ENCODE peak calls at places on chromosomes 5 and 9, in six cellular contexts. E, A, W, N, Z and X are unnamed samples.

GRCh38 chr5:124706729-124707361 is 39.6 kb downstream of the ZNF608 start:
- DNase-seq in A (peak), Z (no peak), N (peak), E (no peak), W (peak), X (peak)

GRCh38 chr5:132019337-132019736 is 7.9 kb upstream of the ACSL6 start:
- DNase-seq in N (no peak), Z (no peak), W (no peak), A (no peak), E (no peak), X (no peak)

GRCh38 chr5:180117378-180117725 is 45.8 kb upstream of the RNF130 start:
- DNase-seq in A (no peak), E (no peak), Z (no peak), N (no peak), W (no peak), X (no peak)

GRCh38 chr5:53425598-53426516 is 54.6 kb upstream of the FST start:
- DNase-seq in A (no peak), N (no peak), Z (no peak), W (no peak), E (peak), X (no peak)

GRCh38 chr5:81751836-81752643 is 1.1 kb upstream of the SSBP2 start:
- DNase-seq in W (no peak), E (peak), N (peak), A (peak), Z (no peak), X (peak)

GRCh38 chr5:87302061-87302460 is 34.4 kb downstream of the RASA1 start:
- DNase-seq in A (no peak), E (no peak), W (no peak), Z (no peak), N (peak), X (peak)

GRCh38 chr9:110142868-110143866 is 64.8 kb downstream of the C9orf152 start:
- DNase-seq in E (no peak), A (no peak), W (no peak), Z (no peak), N (no peak), X (no peak)

GRCh38 chr9:133566817-133567216 is 32.3 kb downstream of the ADAMTSL2 start:
- DNase-seq in W (no peak), Z (no peak), A (no peak), E (no peak), N (no peak), X (no peak)

GRCh38 chr5:44178414-44178813 is 210.8 kb downstream of the FGF10 start:
- DNase-seq in N (no peak), A (no peak), Z (no peak), E (no peak), W (no peak), X (no peak)

GRCh38 chr9:132560604-132561304 is 21.7 kb upstream of the BARHL1 start:
- DNase-seq in A (no peak), W (no peak), Z (no peak), E (no peak), N (no peak), X (no peak)

GRCh38 chr9:108272350-108272899 is 583.4 kb downstream of the ACTL7B start:
- DNase-seq in E (no peak), W (no peak), Z (no peak), N (peak), A (peak), X (peak)

GRCh38 chr5:126234563-126235195 is 188.5 kb upstream of the GRAMD2B start:
- DNase-seq in A (no peak), N (peak), E (no peak), W (no peak), Z (no peak), X (peak)

GRCh38 chr9:115117999-115118470 is at the start of gene TNC:
- DNase-seq in N (peak), W (peak), A (peak), Z (peak), E (no peak), X (peak)

GRCh38 chr5:19709403-19709802 is 278.6 kb downstream of the CDH18 start:
- DNase-seq in E (no peak), Z (no peak), A (no peak), N (no peak), W (no peak), X (no peak)

GRCh38 chr5:58410441-58410840 is 49.4 kb downstream of the PLK2 start:
- DNase-seq in Z (peak), E (no peak), A (no peak), W (no peak), N (peak), X (peak)

GRCh38 chr9:122941560-122942234 is 877 bp downstream of the RABGAP1 start:
- DNase-seq in A (no peak), Z (peak), E (no peak), W (no peak), N (peak), X (peak)

GRCh38 chr9:124473310-124473709 is 23.1 kb downstream of the ADGRD2 start:
- DNase-seq in A (no peak), Z (no peak), E (no peak), N (no peak), W (no peak), X (no peak)

GRCh38 chr9:37918665-37919165 is 14.8 kb upstream of the SLC25A51 start:
- DNase-seq in Z (no peak), E (no peak), A (no peak), N (no peak), W (no peak), X (no peak)

GRCh38 chr5:179819296-179820126 is 1.2 kb upstream of the SQSTM1 start:
- DNase-seq in A (peak), W (no peak), Z (peak), N (peak), E (peak), X (peak)

GRCh38 chr5:32095261-32095671 is 78.9 kb downstream of the GOLPH3 start:
- DNase-seq in Z (no peak), N (peak), A (no peak), W (no peak), E (no peak), X (no peak)

GRCh38 chr9:99579964-99580363 is 241.7 kb upstream of the NR4A3 start:
- DNase-seq in E (no peak), Z (no peak), W (no peak), A (no peak), N (no peak), X (no peak)

GRCh38 chr5:38538161-38538560 is 18.3 kb downstream of the LIFR start:
- DNase-seq in Z (no peak), E (no peak), N (no peak), W (no peak), A (no peak), X (no peak)

GRCh38 chr9:129481824-129482511 is 138.9 kb downstream of the C9orf50 start:
- DNase-seq in Z (no peak), N (no peak), E (no peak), W (no peak), A (no peak), X (peak)

GRCh38 chr5:97182571-97183099 is 412 bp downstream of the RIOK2 start:
- DNase-seq in Z (no peak), E (no peak), A (no peak), N (peak), W (no peak), X (peak)

GRCh38 chr5:135671052-135671451 is 92.3 kb upstream of the CXCL14 start:
- DNase-seq in N (no peak), W (no peak), E (no peak), A (no peak), Z (no peak), X (no peak)

GRCh38 chr9:108743901-108744371 is 111.8 kb downstream of the ACTL7B start:
- DNase-seq in Z (no peak), A (no peak), W (no peak), E (no peak), N (no peak), X (peak)

GRCh38 chr5:90099099-90099498 is 310.5 kb downstream of the CETN3 start:
- DNase-seq in E (no peak), A (no peak), N (no peak), W (no peak), Z (no peak), X (no peak)

GRCh38 chr5:30937070-30937469 is 256.4 kb upstream of the CDH6 start:
- DNase-seq in N (no peak), W (no peak), Z (no peak), A (no peak), E (no peak), X (no peak)

GRCh38 chr5:149771216-149771973 is 41.3 kb downstream of the PPARGC1B start:
- DNase-seq in E (no peak), A (no peak), N (no peak), Z (no peak), W (no peak), X (no peak)

GRCh38 chr5:174146556-174146955 is 101.0 kb downstream of the NSG2 start:
- DNase-seq in W (peak), N (no peak), Z (no peak), E (no peak), A (no peak), X (no peak)

GRCh38 chr9:129755151-129755550 is 2.3 kb upstream of the PTGES start:
- DNase-seq in W (no peak), E (no peak), A (no peak), N (no peak), Z (no peak), X (no peak)

GRCh38 chr5:84403773-84404172 is 19.1 kb upstream of the EDIL3 start:
- DNase-seq in W (no peak), Z (peak), N (peak), A (no peak), E (no peak), X (peak)

GRCh38 chr5:114940709-114941108 is 229.0 kb downstream of the TRIM36 start:
- DNase-seq in Z (no peak), E (no peak), A (no peak), W (no peak), N (no peak), X (no peak)

GRCh38 chr9:124291801-124292396 is 34.1 kb downstream of the NEK6 start:
- DNase-seq in E (peak), Z (no peak), A (peak), W (no peak), N (no peak), X (no peak)

GRCh38 chr5:78691073-78691960 is 42.7 kb upstream of the LHFPL2 start:
- DNase-seq in N (peak), W (no peak), E (no peak), A (no peak), Z (no peak), X (no peak)

GRCh38 chr5:133565993-133566392 is 46.3 kb downstream of the FSTL4 start:
- DNase-seq in Z (no peak), N (peak), A (no peak), E (no peak), W (no peak), X (no peak)

GRCh38 chr9:133955821-133956411 is 36.2 kb downstream of the VAV2 start:
- DNase-seq in W (no peak), E (peak), Z (no peak), A (peak), N (peak), X (peak)

GRCh38 chr9:121781143-121781542 is 129.7 kb downstream of the DAB2IP start:
- DNase-seq in E (no peak), Z (no peak), W (no peak), N (no peak), A (no peak), X (no peak)